ENCODE peak calls at places on chromosomes 6 and 20, in five cellular contexts. One of them, this sample, is unnamed. For H3K27me3 and H3K4me1, the result is how much of the 10 kb centered on the place peaks cover.

GRCh38 chr20:62835931-62836861 is 19.3 kb downstream of the COL9A3 start:
- DNase-seq in cardiac muscle cell: no peak
- DNase-seq in right cardiac atrium: peak
- DNase-seq in body of pancreas: no peak
- DNase-seq in tibial nerve: no peak
- DNase-seq in this sample: no peak

GRCh38 chr6:16391451-16391912 is 153.1 kb downstream of the GMPR start:
- DNase-seq in tibial nerve: no peak
- DNase-seq in body of pancreas: peak
- DNase-seq in cardiac muscle cell: peak
- DNase-seq in right cardiac atrium: no peak
- DNase-seq in this sample: no peak

GRCh38 chr6:168383062-168383854 is 57.7 kb upstream of the SMOC2 start:
- DNase-seq in right cardiac atrium: no peak
- DNase-seq in body of pancreas: no peak
- DNase-seq in cardiac muscle cell: no peak
- DNase-seq in tibial nerve: no peak
- DNase-seq in this sample: no peak

GRCh38 chr20:21941941-21942805 is 236.7 kb downstream of the PAX1 start:
- DNase-seq in cardiac muscle cell: no peak
- DNase-seq in body of pancreas: no peak
- DNase-seq in tibial nerve: peak
- DNase-seq in right cardiac atrium: no peak
- DNase-seq in this sample: no peak

GRCh38 chr6:24495516-24495847 is 713 bp downstream of the ALDH5A1 start:
- DNase-seq in body of pancreas: peak
- DNase-seq in cardiac muscle cell: peak
- DNase-seq in right cardiac atrium: peak
- DNase-seq in tibial nerve: peak
- DNase-seq in this sample: no peak

GRCh38 chr6:66965227-66965626 is 1258.2 kb upstream of the EYS start:
- DNase-seq in right cardiac atrium: no peak
- DNase-seq in tibial nerve: no peak
- DNase-seq in cardiac muscle cell: no peak
- DNase-seq in body of pancreas: no peak
- DNase-seq in this sample: no peak

GRCh38 chr6:137709424-137710281 is 157.4 kb upstream of the TNFAIP3 start:
- DNase-seq in body of pancreas: no peak
- DNase-seq in tibial nerve: no peak
- DNase-seq in right cardiac atrium: no peak
- DNase-seq in cardiac muscle cell: no peak
- DNase-seq in this sample: no peak

GRCh38 chr6:165389534-165389933 is 80.1 kb upstream of the C6orf118 start:
- DNase-seq in cardiac muscle cell: no peak
- DNase-seq in tibial nerve: no peak
- DNase-seq in right cardiac atrium: no peak
- DNase-seq in body of pancreas: no peak
- DNase-seq in this sample: no peak

GRCh38 chr6:157461000-157461915 is 80.3 kb downstream of the ZDHHC14 start:
- DNase-seq in cardiac muscle cell: peak
- DNase-seq in tibial nerve: no peak
- DNase-seq in body of pancreas: peak
- DNase-seq in right cardiac atrium: no peak
- DNase-seq in this sample: no peak

GRCh38 chr6:49541210-49541724 is 9.2 kb upstream of the C6orf141 start:
- DNase-seq in body of pancreas: no peak
- DNase-seq in tibial nerve: no peak
- DNase-seq in cardiac muscle cell: peak
- DNase-seq in right cardiac atrium: no peak
- DNase-seq in this sample: no peak

GRCh38 chr6:32176476-32177181 is 745 bp upstream of the AGPAT1 start:
- DNase-seq in right cardiac atrium: no peak
- DNase-seq in cardiac muscle cell: peak
- DNase-seq in body of pancreas: no peak
- DNase-seq in tibial nerve: no peak
- DNase-seq in this sample: no peak

GRCh38 chr6:133101790-133102189 is 139.4 kb upstream of the EYA4 start:
- DNase-seq in body of pancreas: no peak
- DNase-seq in cardiac muscle cell: no peak
- DNase-seq in tibial nerve: no peak
- DNase-seq in right cardiac atrium: no peak
- DNase-seq in this sample: no peak

GRCh38 chr6:48057611-48058010 is 53.4 kb downstream of the PTCHD4 start:
- DNase-seq in tibial nerve: no peak
- DNase-seq in cardiac muscle cell: no peak
- DNase-seq in body of pancreas: no peak
- DNase-seq in right cardiac atrium: no peak
- DNase-seq in this sample: no peak

GRCh38 chr6:150902142-150902800 is 36.8 kb downstream of the MTHFD1L start:
- DNase-seq in tibial nerve: no peak
- DNase-seq in cardiac muscle cell: no peak
- DNase-seq in body of pancreas: no peak
- DNase-seq in right cardiac atrium: no peak
- DNase-seq in this sample: no peak

GRCh38 chr6:100426689-100427338 is 37.9 kb downstream of the SIM1 start:
- DNase-seq in cardiac muscle cell: no peak
- DNase-seq in right cardiac atrium: no peak
- DNase-seq in tibial nerve: no peak
- DNase-seq in body of pancreas: no peak
- DNase-seq in this sample: no peak

GRCh38 chr20:56574531-56575142 is 41.6 kb downstream of the FAM209B start:
- DNase-seq in cardiac muscle cell: peak
- DNase-seq in body of pancreas: no peak
- DNase-seq in tibial nerve: no peak
- DNase-seq in right cardiac atrium: no peak
- DNase-seq in this sample: no peak

GRCh38 chr6:106512048-106512957 is 117.0 kb downstream of the RTN4IP1 start:
- DNase-seq in body of pancreas: peak
- DNase-seq in cardiac muscle cell: peak
- DNase-seq in tibial nerve: peak
- DNase-seq in right cardiac atrium: peak
- DNase-seq in this sample: peak

GRCh38 chr20:11056414-11056813 is 382.6 kb upstream of the JAG1 start:
- DNase-seq in body of pancreas: no peak
- DNase-seq in right cardiac atrium: no peak
- DNase-seq in tibial nerve: no peak
- DNase-seq in cardiac muscle cell: no peak
- DNase-seq in this sample: no peak

GRCh38 chr6:118061666-118062065 is 154.6 kb downstream of the SLC35F1 start:
- DNase-seq in body of pancreas: no peak
- DNase-seq in tibial nerve: no peak
- DNase-seq in right cardiac atrium: no peak
- DNase-seq in cardiac muscle cell: no peak
- DNase-seq in this sample: no peak

GRCh38 chr6:53465732-53466131 is 79.2 kb downstream of the GCLC start:
- DNase-seq in cardiac muscle cell: peak
- DNase-seq in right cardiac atrium: no peak
- DNase-seq in tibial nerve: no peak
- DNase-seq in body of pancreas: no peak
- DNase-seq in this sample: no peak

GRCh38 chr6:33967966-33968724 is 164.3 kb upstream of the MLN start:
- DNase-seq in right cardiac atrium: no peak
- DNase-seq in tibial nerve: no peak
- DNase-seq in cardiac muscle cell: peak
- DNase-seq in body of pancreas: no peak
- DNase-seq in this sample: no peak

GRCh38 chr6:33975631-33976424 is 170.1 kb downstream of the GRM4 start:
- DNase-seq in right cardiac atrium: no peak
- DNase-seq in body of pancreas: no peak
- DNase-seq in cardiac muscle cell: no peak
- DNase-seq in tibial nerve: no peak
- DNase-seq in this sample: peak

GRCh38 chr6:33974030-33974429 is 170.2 kb upstream of the MLN start:
- DNase-seq in right cardiac atrium: no peak
- DNase-seq in cardiac muscle cell: no peak
- DNase-seq in tibial nerve: no peak
- DNase-seq in body of pancreas: no peak
- DNase-seq in this sample: no peak

GRCh38 chr6:33974471-33974870 is 170.7 kb upstream of the MLN start:
- DNase-seq in right cardiac atrium: no peak
- DNase-seq in tibial nerve: no peak
- DNase-seq in body of pancreas: no peak
- DNase-seq in cardiac muscle cell: no peak
- DNase-seq in this sample: no peak

DNA sequence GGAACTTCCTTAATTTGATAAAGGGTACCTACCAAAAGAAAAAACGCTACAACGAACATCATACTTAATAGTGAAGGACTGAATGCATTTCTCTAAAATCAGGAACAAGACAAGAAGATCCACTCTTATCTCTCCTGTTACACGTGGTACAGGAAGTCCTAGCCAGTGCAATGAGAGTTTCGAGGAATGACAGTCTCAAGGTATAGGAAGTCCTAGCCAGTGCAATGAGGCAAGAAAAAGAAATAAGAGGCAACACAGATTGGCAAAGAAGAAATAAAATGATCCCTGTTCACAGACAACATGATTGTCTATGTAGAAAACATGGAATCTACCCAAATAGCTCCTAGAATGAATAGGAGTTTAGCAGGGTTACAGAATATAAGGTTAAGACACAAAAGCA is 167.8 kb upstream of the MLN start:
- DNase-seq in tibial nerve: no peak
- DNase-seq in right cardiac atrium: no peak
- DNase-seq in body of pancreas: no peak
- DNase-seq in cardiac muscle cell: no peak
- DNase-seq in this sample: no peak
- H3K27me3 ChIP-seq in tibial nerve: under half
- H3K27me3 ChIP-seq in right cardiac atrium: under half
- H3K27me3 ChIP-seq in body of pancreas: under half
- H3K27me3 ChIP-seq in cardiac muscle cell: under half
- H3K27me3 ChIP-seq in this sample: under half

DNA sequence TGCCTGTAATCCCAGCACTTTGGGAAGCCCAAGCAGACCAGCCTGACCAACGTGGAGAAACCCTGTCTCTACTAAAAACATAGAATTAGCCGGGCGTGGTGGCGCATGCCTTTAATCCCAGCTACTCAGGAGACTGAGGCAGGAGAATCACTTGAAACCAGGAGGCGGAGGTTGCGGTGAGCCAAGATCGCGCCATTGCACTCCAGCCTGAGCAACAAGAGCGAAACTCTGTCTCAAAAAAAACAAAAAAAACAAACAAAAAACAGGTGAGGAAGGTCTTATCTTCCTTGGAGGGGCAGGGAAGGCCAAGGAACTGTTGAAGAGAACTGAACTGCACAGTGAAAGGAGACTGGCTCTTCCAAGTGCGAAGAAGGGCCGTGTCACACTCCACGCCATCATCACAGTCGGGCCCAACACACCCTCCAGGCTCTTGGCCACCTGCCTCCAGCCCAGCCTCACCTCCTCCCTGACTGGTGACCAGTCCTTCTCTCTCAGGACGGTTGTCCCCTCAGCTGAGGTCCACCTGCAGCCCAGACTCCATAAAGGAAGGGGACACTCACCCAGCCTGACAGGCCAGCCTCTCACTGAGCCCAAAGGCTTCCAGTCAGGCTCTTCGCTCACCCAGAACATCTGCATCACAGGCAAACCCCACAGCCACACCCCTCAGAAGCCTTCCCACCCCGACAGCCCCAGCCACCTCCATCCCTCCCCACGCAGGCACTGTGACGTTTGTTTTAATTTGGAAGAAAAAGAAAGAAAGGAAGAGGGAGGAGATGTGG is 4.1 kb downstream of the ZC3H12D start:
- DNase-seq in body of pancreas: no peak
- DNase-seq in tibial nerve: no peak
- DNase-seq in cardiac muscle cell: no peak
- DNase-seq in right cardiac atrium: no peak
- DNase-seq in this sample: no peak
- H3K4me1 ChIP-seq in body of pancreas: under half
- H3K4me1 ChIP-seq in tibial nerve: under half
- H3K4me1 ChIP-seq in cardiac muscle cell: under half
- H3K4me1 ChIP-seq in right cardiac atrium: under half
- H3K4me1 ChIP-seq in this sample: under half

DNA sequence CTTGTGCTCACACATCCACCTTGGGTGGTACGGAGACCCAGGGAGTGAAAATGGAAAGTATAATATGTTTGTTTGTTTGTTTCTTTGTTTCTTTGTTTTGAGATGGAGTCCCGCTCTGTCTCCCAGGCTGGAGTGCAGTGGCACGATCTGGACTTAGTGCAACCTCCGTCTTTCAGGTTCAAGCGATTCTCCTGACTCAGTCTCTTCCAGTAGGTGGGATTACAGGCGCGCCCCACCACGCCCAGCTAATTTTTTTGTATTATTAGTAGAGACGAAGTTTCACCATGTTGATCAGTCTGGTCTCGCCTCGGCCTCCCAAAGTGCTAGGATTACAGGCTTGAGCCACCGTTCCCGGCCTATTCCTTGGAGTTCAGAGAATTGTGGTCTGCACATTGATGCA is 115.4 kb downstream of the TRIM27 start:
- DNase-seq in body of pancreas: no peak
- DNase-seq in cardiac muscle cell: no peak
- DNase-seq in right cardiac atrium: no peak
- DNase-seq in tibial nerve: no peak
- DNase-seq in this sample: no peak
- H3K27me3 ChIP-seq in body of pancreas: under half
- H3K27me3 ChIP-seq in cardiac muscle cell: half or more
- H3K27me3 ChIP-seq in right cardiac atrium: under half
- H3K27me3 ChIP-seq in tibial nerve: under half
- H3K27me3 ChIP-seq in this sample: under half

GRCh38 chr20:36855241-36855657 is 20.7 kb upstream of the TLDC2 start:
- DNase-seq in body of pancreas: no peak
- DNase-seq in cardiac muscle cell: no peak
- DNase-seq in right cardiac atrium: peak
- DNase-seq in tibial nerve: no peak
- DNase-seq in this sample: no peak

GRCh38 chr20:36856196-36856595 is 19.7 kb upstream of the TLDC2 start:
- DNase-seq in cardiac muscle cell: peak
- DNase-seq in body of pancreas: no peak
- DNase-seq in tibial nerve: no peak
- DNase-seq in right cardiac atrium: peak
- DNase-seq in this sample: no peak

GRCh38 chr20:36859282-36859555 is 16.7 kb upstream of the TLDC2 start:
- DNase-seq in tibial nerve: no peak
- DNase-seq in cardiac muscle cell: no peak
- DNase-seq in right cardiac atrium: no peak
- DNase-seq in body of pancreas: no peak
- DNase-seq in this sample: no peak

GRCh38 chr20:36854343-36855240 is 21.3 kb upstream of the TLDC2 start:
- DNase-seq in tibial nerve: peak
- DNase-seq in right cardiac atrium: peak
- DNase-seq in body of pancreas: no peak
- DNase-seq in cardiac muscle cell: no peak
- DNase-seq in this sample: no peak

GRCh38 chr20:36856691-36857635 is 19.0 kb upstream of the TLDC2 start:
- DNase-seq in tibial nerve: no peak
- DNase-seq in body of pancreas: no peak
- DNase-seq in cardiac muscle cell: peak
- DNase-seq in right cardiac atrium: peak
- DNase-seq in this sample: peak
- H3K4me1 ChIP-seq in tibial nerve: half or more
- H3K4me1 ChIP-seq in body of pancreas: under half
- H3K4me1 ChIP-seq in cardiac muscle cell: under half
- H3K4me1 ChIP-seq in right cardiac atrium: under half
- H3K4me1 ChIP-seq in this sample: under half

DNA sequence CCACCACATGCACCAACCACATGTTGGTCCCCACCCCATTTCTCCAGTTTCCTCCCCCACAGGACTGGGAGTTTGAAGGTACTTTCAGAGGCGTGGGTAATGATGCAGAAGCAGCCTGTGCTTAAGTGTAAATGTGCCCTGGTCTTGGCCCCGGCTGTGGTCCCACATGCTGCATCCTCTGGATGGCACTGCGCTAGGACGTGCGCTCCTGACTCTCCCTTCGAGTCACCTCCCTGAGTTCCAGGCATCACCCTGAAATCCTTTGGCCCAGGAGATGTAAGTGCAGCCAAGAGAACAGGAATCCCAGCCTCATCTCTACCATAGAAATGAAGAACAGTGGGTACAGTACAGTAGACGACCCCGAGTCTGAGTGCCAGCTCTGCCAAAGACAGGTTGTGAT is 5.7 kb downstream of the HCK start:
- DNase-seq in cardiac muscle cell: no peak
- DNase-seq in tibial nerve: no peak
- DNase-seq in body of pancreas: no peak
- DNase-seq in right cardiac atrium: no peak
- DNase-seq in this sample: no peak
- H3K27me3 ChIP-seq in cardiac muscle cell: half or more
- H3K27me3 ChIP-seq in tibial nerve: under half
- H3K27me3 ChIP-seq in body of pancreas: under half
- H3K27me3 ChIP-seq in right cardiac atrium: under half
- H3K27me3 ChIP-seq in this sample: under half